ENCODE peak calls at places on chromosomes 12 and 14, in five cellular contexts. O is GM12865, P is brain microvascular endothelial cell, M is body of pancreas, F is suprapubic skin. W is an unnamed sample.

GRCh38 chr14:89654998-89655397 is 238.0 kb upstream of the FOXN3 start:
- DNase-seq in O (no peak), P (no peak), M (no peak), F (no peak), W (no peak)

GRCh38 chr12:75960086-75960910 is 71.3 kb downstream of the PHLDA1 start:
- DNase-seq in O (no peak), P (no peak), M (peak), F (no peak), W (no peak)

GRCh38 chr14:94936411-94936892 is 166.5 kb upstream of the GSC start:
- DNase-seq in O (no peak), P (no peak), M (peak), F (peak), W (no peak)

GRCh38 chr14:60867503-60868172 is 113.2 kb downstream of the TRMT5 start:
- DNase-seq in O (no peak), P (no peak), M (no peak), F (no peak), W (no peak)

GRCh38 chr14:74421997-74422396 is 4.0 kb downstream of the SYNDIG1L start:
- DNase-seq in O (no peak), P (no peak), M (no peak), F (no peak), W (no peak)

GRCh38 chr14:101022121-101022520 is 118.6 kb upstream of the RTL1 start:
- DNase-seq in O (no peak), P (no peak), M (peak), F (peak), W (no peak)

GRCh38 chr12:67344979-67345710 is 76.0 kb downstream of the CAND1 start:
- DNase-seq in O (no peak), P (no peak), M (no peak), F (no peak), W (no peak)

GRCh38 chr12:79161249-79161934 is 296.8 kb downstream of the SYT1 start:
- DNase-seq in O (no peak), P (no peak), M (no peak), F (no peak), W (no peak)

GRCh38 chr14:71155743-71156142 is 248.5 kb downstream of the PCNX1 start:
- DNase-seq in O (no peak), P (no peak), M (no peak), F (no peak), W (no peak)

GRCh38 chr12:14991069-14991468 is 18.2 kb downstream of the PDE6H start:
- DNase-seq in O (peak), P (no peak), M (no peak), F (no peak), W (no peak)

GRCh38 chr12:3515506-3515905 is 24.5 kb downstream of the PRMT8 start:
- DNase-seq in O (no peak), P (no peak), M (no peak), F (no peak), W (no peak)

GRCh38 chr12:102526701-102527100 is 46.3 kb upstream of the IGF1 start:
- DNase-seq in O (no peak), P (no peak), M (no peak), F (no peak), W (no peak)

GRCh38 chr12:52350786-52351185 is 16.5 kb downstream of the KRT85 start:
- DNase-seq in O (no peak), P (no peak), M (no peak), F (no peak), W (no peak)

GRCh38 chr12:50699940-50700339 is 64.0 kb upstream of the ATF1 start:
- DNase-seq in O (no peak), P (no peak), M (no peak), F (no peak), W (no peak)

GRCh38 chr14:62592877-62593276 is 452.4 kb downstream of the KCNH5 start:
- DNase-seq in O (no peak), P (no peak), M (no peak), F (no peak), W (no peak)

GRCh38 chr14:78227466-78228077 is 57.4 kb downstream of the NRXN3 start:
- DNase-seq in O (no peak), P (no peak), M (no peak), F (no peak), W (no peak)

GRCh38 chr12:49553512-49554088 is 14.3 kb downstream of the MCRS1 start:
- DNase-seq in O (peak), P (no peak), M (no peak), F (no peak), W (peak)

GRCh38 chr12:11658796-11659195 is 9.3 kb downstream of the ETV6 start:
- DNase-seq in O (no peak), P (peak), M (no peak), F (no peak), W (no peak)

GRCh38 chr14:91354979-91355685 is 62.5 kb downstream of the CCDC88C start:
- DNase-seq in O (peak), P (no peak), M (no peak), F (no peak), W (no peak)

GRCh38 chr12:51421266-51421884 is 3.3 kb upstream of the SLC4A8 start:
- DNase-seq in O (peak), P (peak), M (peak), F (no peak), W (peak)

GRCh38 chr12:65828711-65829339 is 4.5 kb downstream of the HMGA2 start:
- DNase-seq in O (no peak), P (no peak), M (no peak), F (no peak), W (no peak)

GRCh38 chr12:56127888-56128668 is at the start of gene ESYT1:
- DNase-seq in O (peak), P (peak), M (peak), F (peak), W (peak)

GRCh38 chr12:122366685-122367475 is 55.6 kb downstream of the CLIP1 start:
- DNase-seq in O (no peak), P (peak), M (no peak), F (no peak), W (no peak)

GRCh38 chr12:83759906-83760305 is 1073.2 kb downstream of the TMTC2 start:
- DNase-seq in O (no peak), P (no peak), M (no peak), F (no peak), W (no peak)

GRCh38 chr12:1917172-1918070 is 1.0 kb downstream of the CACNA2D4 start:
- DNase-seq in O (no peak), P (no peak), M (no peak), F (no peak), W (no peak)

GRCh38 chr12:132501189-132501940 is 11.4 kb downstream of the FBRSL1 start:
- DNase-seq in O (no peak), P (no peak), M (no peak), F (no peak), W (no peak)

GRCh38 chr12:106139422-106140141 is 828 bp upstream of the NUAK1 start:
- DNase-seq in O (peak), P (peak), M (peak), F (peak), W (no peak)
- H3K4me3 ChIP-seq in O (no peak), P (peak), M (peak), F (peak), W (no peak)

DNA sequence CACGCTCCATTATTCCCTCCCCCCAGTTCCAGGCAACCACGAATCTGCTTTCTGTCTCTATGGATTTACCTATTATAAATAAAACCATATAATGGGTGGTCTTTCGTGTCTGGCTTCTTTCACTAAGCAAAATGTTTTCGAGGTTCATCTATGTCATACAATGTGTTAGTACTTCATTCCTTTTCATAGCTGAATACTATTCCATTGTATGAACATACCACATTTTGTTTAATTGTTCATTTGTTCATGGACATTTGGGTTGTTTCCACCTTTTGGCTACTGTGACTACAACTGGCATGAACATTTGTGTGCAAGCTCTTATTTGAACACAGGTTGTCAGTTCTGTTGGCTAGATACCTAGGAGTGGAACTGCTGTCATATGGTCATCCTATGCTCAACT is 12.9 kb upstream of the PAPOLA start:
- DNase-seq in O (no peak), P (no peak), M (no peak), F (no peak), W (no peak)
- H3K4me3 ChIP-seq in O (no peak), P (no peak), M (no peak), F (no peak), W (no peak)

DNA sequence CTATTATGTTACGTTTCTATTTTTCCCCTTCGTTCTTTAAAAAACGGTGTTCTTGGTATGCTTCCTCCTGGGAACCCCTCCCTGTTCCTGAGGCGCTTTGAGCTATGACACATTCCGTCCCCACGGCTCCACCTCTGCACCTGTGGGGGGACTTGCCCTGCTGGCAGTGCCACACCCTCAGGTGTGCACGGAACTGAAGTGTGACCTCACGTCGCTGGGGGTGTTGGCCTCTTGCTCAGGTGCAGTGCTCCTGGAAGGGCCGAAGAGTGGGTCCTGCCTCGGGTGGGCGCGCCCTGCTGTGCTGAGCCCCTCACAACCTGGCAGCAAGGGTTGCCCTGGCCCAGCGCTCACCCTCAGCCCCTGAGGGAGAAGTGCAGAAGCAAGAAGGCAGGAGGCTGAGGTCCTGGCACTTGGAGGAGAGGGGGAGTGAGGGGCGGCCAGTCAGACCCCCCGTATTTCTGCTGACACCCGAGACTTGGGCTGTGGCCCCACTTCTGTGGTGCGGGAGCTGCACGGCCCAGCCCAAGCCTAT is 4.9 kb downstream of the AMN start:
- DNase-seq in O (no peak), P (no peak), M (no peak), F (no peak), W (no peak)
- H3K4me3 ChIP-seq in O (no peak), P (no peak), M (no peak), F (peak), W (no peak)

GRCh38 chr12:118290130-118290529 is 82.6 kb downstream of the TAOK3 start:
- DNase-seq in O (no peak), P (peak), M (no peak), F (no peak), W (no peak)
- H3K4me3 ChIP-seq in O (no peak), P (no peak), M (no peak), F (no peak), W (no peak)

GRCh38 chr12:6947615-6948014 is 3.5 kb upstream of the PTPN6 start:
- DNase-seq in O (no peak), P (no peak), M (no peak), F (no peak), W (no peak)
- H3K4me3 ChIP-seq in O (peak), P (no peak), M (no peak), F (no peak), W (no peak)

GRCh38 chr12:106794369-106794768 is 19.9 kb downstream of the RIC8B start:
- DNase-seq in O (no peak), P (no peak), M (no peak), F (no peak), W (no peak)

GRCh38 chr12:106791531-106791930 is 17.0 kb downstream of the RIC8B start:
- DNase-seq in O (no peak), P (no peak), M (no peak), F (no peak), W (no peak)

DNA sequence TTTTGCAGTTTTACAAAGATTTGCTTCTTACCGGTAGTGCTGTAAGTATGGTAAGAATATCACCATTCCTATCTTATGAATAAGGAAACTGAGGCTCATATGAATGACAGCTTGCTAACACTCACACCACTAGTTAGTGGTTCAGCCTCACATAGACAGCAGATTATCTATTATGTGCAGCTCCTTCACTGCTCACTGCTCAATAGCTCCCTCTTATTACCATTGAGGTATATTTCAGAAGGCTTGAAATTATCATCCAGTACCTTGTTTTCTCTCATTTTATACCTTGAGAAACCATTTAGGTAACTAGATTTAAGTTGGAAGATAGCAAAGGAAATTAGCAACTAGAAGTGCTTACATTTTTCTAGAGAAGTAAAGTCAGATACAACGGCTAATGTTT is 15.5 kb downstream of the RIC8B start:
- DNase-seq in O (no peak), P (no peak), M (no peak), F (no peak), W (no peak)
- H3K4me3 ChIP-seq in O (no peak), P (no peak), M (no peak), F (no peak), W (no peak)

DNA sequence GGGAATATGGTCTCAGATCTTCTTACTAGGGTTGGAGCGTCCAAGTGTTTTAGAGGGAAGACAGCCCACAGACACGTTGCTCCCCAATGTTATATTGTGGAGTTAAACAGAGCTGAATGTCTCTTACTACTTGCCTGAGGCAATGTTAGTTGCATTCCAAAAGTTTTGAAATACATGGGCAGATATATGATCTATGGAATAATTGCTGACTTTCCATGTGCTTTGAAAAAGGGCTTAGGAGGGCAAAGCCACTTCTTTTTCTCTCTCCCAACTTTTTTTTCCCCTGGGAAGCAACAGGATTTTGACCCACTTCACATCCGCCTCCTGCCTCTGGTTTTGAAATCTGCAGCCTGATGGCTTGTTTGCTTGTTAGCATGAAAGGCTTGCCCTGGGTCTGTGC is 33.7 kb upstream of the PAX9 start:
- DNase-seq in O (no peak), P (no peak), M (no peak), F (no peak), W (no peak)
- H3K4me3 ChIP-seq in O (no peak), P (no peak), M (no peak), F (no peak), W (no peak)

GRCh38 chr12:30926243-30927209 is at the start of gene TSPAN11:
- DNase-seq in O (peak), P (peak), M (no peak), F (no peak), W (no peak)
- H3K4me3 ChIP-seq in O (peak), P (peak), M (no peak), F (peak), W (no peak)

GRCh38 chr14:68386446-68386845 is 406.4 kb downstream of the ZFP36L1 start:
- DNase-seq in O (no peak), P (no peak), M (no peak), F (no peak), W (no peak)

GRCh38 chr14:68389973-68390372 is 402.9 kb downstream of the ZFP36L1 start:
- DNase-seq in O (no peak), P (no peak), M (no peak), F (no peak), W (no peak)

GRCh38 chr14:68384881-68385280 is 408.0 kb downstream of the ZFP36L1 start:
- DNase-seq in O (no peak), P (no peak), M (no peak), F (no peak), W (no peak)

GRCh38 chr14:68384335-68384734 is 408.5 kb downstream of the ZFP36L1 start:
- DNase-seq in O (no peak), P (no peak), M (no peak), F (no peak), W (no peak)

DNA sequence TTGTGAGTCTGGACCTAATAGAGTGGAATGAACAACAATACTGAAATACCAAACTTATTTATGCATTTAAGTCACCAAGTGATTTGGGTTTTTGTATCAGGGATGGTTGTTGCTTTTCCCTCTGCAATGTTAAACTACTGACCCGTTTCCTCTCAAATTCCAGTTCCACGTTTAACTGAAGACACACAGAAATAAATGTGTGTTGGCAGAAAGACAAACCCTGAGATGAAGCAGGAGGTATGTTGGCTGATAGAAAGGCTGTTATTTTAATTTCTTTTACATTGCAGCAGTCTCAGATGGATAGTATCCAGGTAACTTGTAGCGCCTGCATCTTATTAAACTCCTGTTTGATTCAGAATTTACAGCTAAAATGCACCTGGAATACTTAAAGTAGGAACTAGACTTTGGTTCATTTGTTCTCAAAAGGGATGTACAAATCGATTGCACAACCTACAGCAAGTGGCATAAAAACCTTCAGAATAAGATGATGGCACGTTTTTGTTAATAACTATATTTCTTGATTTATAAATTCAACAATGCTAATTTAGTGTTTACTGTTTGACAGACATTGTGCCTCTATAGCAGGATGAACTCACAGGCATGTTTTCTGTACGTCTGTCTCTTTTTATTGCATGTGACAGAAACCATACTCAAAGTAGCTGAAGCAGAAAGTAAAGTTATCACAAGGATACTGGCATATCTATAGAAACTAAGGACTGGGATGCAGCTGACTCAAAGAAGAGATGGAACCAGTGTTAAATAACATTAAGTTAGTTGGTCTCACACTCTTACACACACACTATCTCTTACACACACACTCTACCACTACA is 405.7 kb downstream of the ZFP36L1 start:
- DNase-seq in O (no peak), P (no peak), M (no peak), F (no peak), W (no peak)
- H3K4me3 ChIP-seq in O (no peak), P (no peak), M (no peak), F (no peak), W (no peak)

DNA sequence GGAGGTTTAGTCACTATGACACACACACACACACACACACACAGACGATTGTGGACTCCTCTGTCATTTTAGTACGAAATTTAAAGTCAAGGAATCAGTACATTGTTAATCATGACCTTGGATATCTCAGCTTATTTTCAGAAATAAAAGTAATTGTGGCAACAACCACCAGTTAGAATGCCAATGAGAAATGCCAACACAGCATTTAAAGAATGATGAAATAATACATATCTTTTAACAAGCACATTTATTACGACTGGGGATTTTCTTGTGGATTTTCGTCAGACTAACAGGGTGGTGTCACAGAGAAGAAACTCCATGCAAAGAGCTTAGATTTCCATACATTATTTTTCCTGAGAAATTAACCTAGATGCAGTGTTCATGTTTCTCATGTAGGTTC is 1289.4 kb downstream of the AACS start:
- DNase-seq in O (no peak), P (no peak), M (no peak), F (no peak), W (no peak)
- H3K4me3 ChIP-seq in O (no peak), P (no peak), M (no peak), F (no peak), W (no peak)